ENCODE peak calls at places on chromosomes 12 and 14, in ten cellular contexts. O is psoas muscle, W is neural progenitor cell, A is body of pancreas, J is OCI-LY7, M is osteocyte, N is prostate gland, Z is endothelial cell, U is fibroblast of mammary gland, D is foreskin fibroblast. Y is an unnamed sample.

GRCh38 chr14:34665785-34666425 is 36.0 kb upstream of the SNX6 start:
- DNase-seq in O (no peak), W (no peak), A (peak), J (peak), M (no peak), N (no peak), Z (no peak), U (peak), D (peak), Y (no peak)

GRCh38 chr14:22105643-22106042 is 432.0 kb upstream of the OR4E1 start:
- DNase-seq in O (no peak), W (no peak), A (no peak), J (no peak), M (no peak), N (no peak), Z (no peak), U (no peak), D (no peak), Y (no peak)

GRCh38 chr12:76216585-76217472 is 131.4 kb downstream of the BBS10 start:
- DNase-seq in O (no peak), W (no peak), A (no peak), J (no peak), M (no peak), N (no peak), Z (no peak), U (peak), D (no peak), Y (no peak)

GRCh38 chr12:124361074-124361965 is 66.4 kb downstream of the RFLNA start:
- DNase-seq in O (peak), W (no peak), A (peak), J (no peak), M (no peak), N (no peak), Z (no peak), U (no peak), D (peak), Y (no peak)

GRCh38 chr14:20679907-20680306 is 4.5 kb upstream of the RNASE4 start:
- DNase-seq in O (no peak), W (peak), A (peak), J (no peak), M (no peak), N (no peak), Z (no peak), U (peak), D (peak), Y (no peak)

GRCh38 chr14:80946187-80946586 is 4.6 kb upstream of the CEP128 start:
- DNase-seq in O (no peak), W (no peak), A (no peak), J (no peak), M (no peak), N (no peak), Z (no peak), U (peak), D (peak), Y (no peak)

GRCh38 chr12:1978078-1978477 is 26.2 kb downstream of the DCP1B start:
- DNase-seq in O (no peak), W (no peak), A (no peak), J (no peak), M (no peak), N (no peak), Z (no peak), U (peak), D (peak), Y (no peak)

GRCh38 chr12:94186461-94187237 is 38.3 kb downstream of the PLXNC1 start:
- DNase-seq in O (peak), W (peak), A (peak), J (no peak), M (no peak), N (peak), Z (peak), U (peak), D (peak), Y (no peak)

GRCh38 chr14:100298551-100299237 is 7.5 kb downstream of the SLC25A29 start:
- DNase-seq in O (peak), W (no peak), A (no peak), J (peak), M (no peak), N (no peak), Z (no peak), U (no peak), D (no peak), Y (no peak)

GRCh38 chr14:35878272-35879140 is 52.4 kb downstream of the BRMS1L start:
- DNase-seq in O (no peak), W (no peak), A (peak), J (no peak), M (no peak), N (no peak), Z (no peak), U (peak), D (peak), Y (no peak)

GRCh38 chr14:35877276-35877675 is 51.1 kb downstream of the BRMS1L start:
- DNase-seq in O (no peak), W (no peak), A (no peak), J (no peak), M (no peak), N (no peak), Z (no peak), U (no peak), D (no peak), Y (no peak)

GRCh38 chr14:35879141-35879648 is 53.1 kb downstream of the BRMS1L start:
- DNase-seq in O (no peak), W (no peak), A (no peak), J (no peak), M (no peak), N (no peak), Z (no peak), U (peak), D (peak), Y (no peak)

GRCh38 chr14:35881280-35881679 is 55.1 kb downstream of the BRMS1L start:
- DNase-seq in O (no peak), W (no peak), A (no peak), J (no peak), M (no peak), N (no peak), Z (no peak), U (no peak), D (no peak), Y (no peak)

DNA sequence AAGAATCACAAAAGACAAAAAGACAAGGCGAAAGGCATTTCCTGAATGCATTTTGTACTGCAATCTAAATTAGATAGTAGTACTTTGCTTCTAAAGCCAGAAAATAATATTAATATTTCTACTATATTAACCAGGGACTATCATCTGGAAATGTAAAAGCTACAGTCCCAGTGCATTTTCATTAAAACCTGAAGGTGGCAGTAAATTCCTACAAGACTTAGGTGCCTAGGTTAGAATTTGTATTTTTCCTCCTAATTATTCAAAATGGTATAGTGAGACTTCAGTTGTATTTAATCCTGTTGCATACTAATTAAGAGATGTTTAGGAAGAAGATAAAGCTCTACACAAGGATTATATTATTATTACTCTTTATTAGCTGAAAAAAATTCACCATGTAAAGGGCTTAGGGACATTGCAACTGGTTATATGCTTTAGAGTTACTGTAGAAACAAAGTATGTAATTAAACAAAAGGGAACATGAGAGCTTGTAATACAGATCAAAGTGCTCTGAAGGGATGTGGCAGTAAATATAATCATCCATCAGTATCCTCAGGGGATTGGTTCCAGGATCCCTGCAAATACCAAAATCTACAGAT is 53.6 kb downstream of the BRMS1L start:
- DNase-seq in O (no peak), W (peak), A (no peak), J (peak), M (no peak), N (no peak), Z (no peak), U (peak), D (peak), Y (no peak)
- TF ChIP-seq CTCF in O (peak), W (peak), A (peak), J (peak), M (peak), N (peak), Z (peak), U (peak), D (peak), Y (peak)

GRCh38 chr12:72282721-72283120 is 10.6 kb downstream of the TRHDE start:
- DNase-seq in O (no peak), W (peak), A (no peak), J (no peak), M (no peak), N (no peak), Z (no peak), U (peak), D (peak), Y (no peak)
- TF ChIP-seq CTCF in O (peak), W (peak), A (peak), J (peak), M (peak), N (no peak), Z (no peak), U (peak), D (peak), Y (no peak)

DNA sequence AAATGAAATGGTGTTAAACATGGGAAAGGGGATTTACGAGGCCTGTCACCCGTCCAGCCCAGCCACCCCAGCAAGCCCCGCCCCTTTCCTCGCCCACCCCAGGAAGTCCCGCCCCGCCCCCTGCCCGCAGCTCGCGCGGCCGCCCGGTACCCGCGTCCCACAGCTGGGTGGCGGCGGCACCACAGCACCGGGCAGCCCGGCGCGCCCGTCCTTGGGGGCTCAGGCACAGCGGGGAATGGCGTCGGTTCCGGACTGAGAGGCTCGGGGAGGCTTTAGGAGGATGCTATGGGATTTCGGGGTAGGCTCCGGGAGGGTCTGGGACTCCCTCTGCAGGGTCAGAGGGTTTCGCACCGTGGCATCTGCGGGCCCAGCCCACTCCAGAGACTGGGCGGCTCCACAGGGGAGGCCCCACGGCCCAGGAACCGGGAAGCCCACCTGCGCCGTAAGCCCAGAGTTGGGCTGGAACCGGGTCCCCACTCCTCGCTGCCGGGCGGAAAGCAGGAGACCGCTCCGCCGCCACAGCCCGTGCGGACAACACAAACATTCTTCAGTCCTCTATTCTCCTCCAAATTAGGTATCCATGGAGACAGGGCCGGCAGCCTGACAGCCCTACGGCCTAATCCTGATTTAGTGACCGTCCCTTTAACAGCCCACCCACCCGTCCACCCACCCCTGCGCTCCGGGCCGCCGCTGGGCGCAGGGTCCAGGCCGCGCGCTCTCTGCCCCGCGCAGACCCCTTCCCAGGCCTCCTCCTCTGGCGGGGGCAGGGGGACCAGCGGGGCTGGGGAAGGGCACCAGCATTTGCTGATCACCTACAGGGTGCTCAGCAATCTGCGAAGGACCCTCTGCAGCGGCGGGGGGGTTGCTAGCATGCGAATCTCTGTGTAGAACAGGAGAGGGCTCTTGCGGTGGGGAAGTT is 1.3 kb downstream of the FIGNL2 start:
- DNase-seq in O (no peak), W (peak), A (peak), J (no peak), M (no peak), N (peak), Z (peak), U (no peak), D (peak), Y (peak)
- TF ChIP-seq CTCF in O (no peak), W (no peak), A (no peak), J (no peak), M (no peak), N (no peak), Z (no peak), U (no peak), D (no peak), Y (no peak)

DNA sequence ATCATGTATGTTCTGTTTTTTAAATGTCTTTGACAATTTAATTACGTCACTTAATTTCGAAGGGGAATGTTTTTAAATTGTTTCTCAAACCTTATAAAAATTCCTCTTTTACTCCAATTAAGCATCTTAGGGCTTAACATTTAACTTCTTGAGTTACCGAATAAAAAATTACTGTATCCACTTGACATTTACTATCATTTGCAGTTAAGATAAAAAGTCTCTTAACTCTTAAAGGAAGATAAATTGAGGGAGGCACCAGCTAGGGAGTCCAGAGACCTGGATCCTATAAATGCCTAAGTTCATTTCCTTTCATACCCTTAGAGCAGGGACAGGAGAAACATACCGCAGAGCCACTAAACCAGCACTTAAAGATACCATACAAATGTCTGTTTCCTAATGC is 71.5 kb downstream of the GALNT4 start:
- DNase-seq in O (no peak), W (no peak), A (no peak), J (no peak), M (no peak), N (no peak), Z (no peak), U (no peak), D (no peak), Y (no peak)
- TF ChIP-seq CTCF in O (no peak), W (no peak), A (no peak), J (no peak), M (no peak), N (no peak), Z (no peak), U (no peak), D (no peak), Y (no peak)

Y was measured in D721Med.